ENCODE peak calls at places on chromosomes 12 and 14, in four cellular contexts. A, H, F and Y are unnamed samples.

GRCh38 chr12:106080111-106080732 is 58.5 kb downstream of the NUAK1 start:
- DNase-seq in A (no peak), H (no peak), F (no peak), Y (no peak)

GRCh38 chr14:50397461-50398196 is 948 bp upstream of the CDKL1 start:
- DNase-seq in A (no peak), H (no peak), F (no peak), Y (no peak)

GRCh38 chr12:94192506-94192905 is 44.1 kb downstream of the PLXNC1 start:
- DNase-seq in A (no peak), H (no peak), F (no peak), Y (no peak)

GRCh38 chr12:42798811-42799438 is 209.4 kb upstream of the PRICKLE1 start:
- DNase-seq in A (no peak), H (no peak), F (no peak), Y (no peak)

GRCh38 chr12:76764856-76765255 is 941 bp downstream of the ZDHHC17 start:
- DNase-seq in A (no peak), H (no peak), F (no peak), Y (no peak)

GRCh38 chr12:31896514-31897039 is 62.6 kb upstream of the RESF1 start:
- DNase-seq in A (no peak), H (peak; percentile 52), F (peak; percentile 95), Y (no peak)

GRCh38 chr14:102898776-102899515 is 23.5 kb upstream of the AMN start:
- DNase-seq in A (peak; percentile 56), H (no peak), F (no peak), Y (no peak)

GRCh38 chr12:29148958-29149690 is at the start of gene FAR2:
- DNase-seq in A (peak; percentile 84), H (peak; percentile 43), F (peak; percentile 42), Y (peak; percentile 83)

GRCh38 chr14:69811868-69812252 is 14.8 kb upstream of the SLC10A1 start:
- DNase-seq in A (no peak), H (no peak), F (no peak), Y (no peak)

GRCh38 chr12:47391566-47391965 is 311.8 kb upstream of the AMIGO2 start:
- DNase-seq in A (no peak), H (peak; percentile 26), F (peak; percentile 78), Y (no peak)

GRCh38 chr12:104457746-104458644 is 1.2 kb downstream of the CHST11 start:
- DNase-seq in A (peak; percentile 76), H (peak; percentile 41), F (peak; percentile 68), Y (peak; percentile 79)

GRCh38 chr14:90811641-90812040 is 4.6 kb downstream of the TTC7B start:
- DNase-seq in A (no peak), H (no peak), F (no peak), Y (no peak)

GRCh38 chr12:5014269-5014668 is 29.4 kb upstream of the KCNA5 start:
- DNase-seq in A (no peak), H (no peak), F (no peak), Y (no peak)

GRCh38 chr12:19739195-19739776 is 300.0 kb downstream of the AEBP2 start:
- DNase-seq in A (no peak), H (no peak), F (peak; percentile 16), Y (no peak)

GRCh38 chr14:92161521-92161920 is 39.8 kb downstream of the CPSF2 start:
- DNase-seq in A (no peak), H (no peak), F (no peak), Y (no peak)

GRCh38 chr12:1496162-1496925 is 98.0 kb downstream of the FBXL14 start:
- DNase-seq in A (no peak), H (peak; percentile 52), F (no peak), Y (peak; percentile 75)

GRCh38 chr12:132831771-132832170 is 3.1 kb upstream of the GOLGA3 start:
- DNase-seq in A (no peak), H (no peak), F (no peak), Y (no peak)

GRCh38 chr14:90398315-90398811 is 1.5 kb downstream of the CALM1 start:
- DNase-seq in A (peak; percentile 79), H (peak; percentile 44), F (peak; percentile 84), Y (peak; percentile 84)

GRCh38 chr12:80936642-80937390 is 918 bp downstream of the LIN7A start:
- DNase-seq in A (peak; percentile 77), H (peak; percentile 27), F (no peak), Y (peak; percentile 82)

GRCh38 chr14:72714094-72714493 is 179.8 kb downstream of the DPF3 start:
- DNase-seq in A (peak; percentile 48), H (no peak), F (peak; percentile 43), Y (no peak)

GRCh38 chr14:95475540-95476240 is 40.8 kb downstream of the SYNE3 start:
- DNase-seq in A (no peak), H (no peak), F (no peak), Y (peak; percentile 57)
- H3K4me1 ChIP-seq in A (no peaks in the 10 kb centered on the region), H (peaks cover 13% of the 10 kb centered on the region), F (peaks cover 12% of the 10 kb centered on the region), Y (no peaks in the 10 kb centered on the region)

DNA sequence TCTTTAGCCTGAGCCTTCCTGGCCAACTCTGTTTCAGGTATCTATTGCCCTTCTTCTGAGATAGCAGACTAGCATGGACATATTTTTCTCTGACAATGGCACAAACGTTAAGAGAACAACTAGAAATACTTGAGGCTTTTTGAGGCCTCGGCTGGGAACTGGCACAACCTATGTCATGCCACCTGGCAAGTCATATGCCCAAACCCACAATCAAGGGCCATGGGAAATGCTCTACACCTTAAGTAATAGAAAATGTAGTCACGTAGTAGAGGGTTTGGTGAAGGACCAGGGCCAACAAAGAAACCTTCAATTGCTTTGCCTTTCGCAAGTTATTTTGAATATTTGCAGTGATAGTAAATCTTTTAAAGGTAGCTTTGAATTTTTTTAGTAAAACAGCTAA is 325.4 kb downstream of the ZFP36L1 start:
- DNase-seq in A (no peak), H (no peak), F (no peak), Y (no peak)
- H3K4me1 ChIP-seq in A (peaks cover 33% of the 10 kb centered on the region), H (peaks cover 57% of the 10 kb centered on the region), F (peaks cover 3% of the 10 kb centered on the region), Y (peaks cover 11% of the 10 kb centered on the region)

DNA sequence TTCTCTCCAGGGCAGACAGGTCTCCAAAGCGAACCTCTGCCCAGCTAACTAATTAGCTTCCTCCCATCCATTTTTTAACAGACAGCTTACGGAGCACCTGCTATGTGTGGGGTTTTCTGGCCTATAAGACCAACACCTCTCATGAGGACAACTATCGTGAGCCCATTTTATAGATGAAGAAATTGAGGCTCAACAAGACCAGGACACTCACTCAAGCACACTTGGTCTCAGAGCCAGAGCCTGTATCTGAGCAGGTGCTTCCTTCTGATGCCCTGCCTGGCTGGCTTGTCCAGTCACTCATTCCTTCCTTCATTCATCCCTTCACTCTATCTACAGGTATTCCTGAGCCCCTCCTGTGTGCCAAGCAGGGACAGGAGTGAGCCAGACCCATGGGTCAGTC is 6.1 kb downstream of the TRPV4 start:
- DNase-seq in A (no peak), H (no peak), F (no peak), Y (no peak)
- H3K4me1 ChIP-seq in A (no peaks in the 10 kb centered on the region), H (peaks cover 19% of the 10 kb centered on the region), F (no peaks in the 10 kb centered on the region), Y (peaks cover 16% of the 10 kb centered on the region)

DNA sequence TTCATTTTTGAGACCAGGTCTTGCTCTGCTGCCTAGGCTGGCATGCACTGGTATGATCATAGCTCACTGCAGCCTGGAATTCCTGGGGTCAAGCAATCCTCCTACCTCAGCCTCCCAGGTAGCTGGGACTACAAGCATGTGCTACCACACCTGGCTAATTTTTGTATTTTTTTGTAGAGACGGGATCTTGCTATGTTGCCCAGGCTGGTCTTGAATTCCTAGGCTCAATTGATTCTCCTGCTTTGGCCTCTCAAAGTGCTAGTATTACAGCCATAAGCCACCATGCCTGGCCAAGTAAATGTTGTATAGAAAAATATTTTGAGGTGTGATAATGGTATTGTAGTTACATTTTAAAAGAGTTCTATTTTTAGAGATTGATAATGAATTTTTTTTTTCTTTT is 12.6 kb downstream of the BIN2 start:
- DNase-seq in A (no peak), H (no peak), F (no peak), Y (no peak)
- H3K4me1 ChIP-seq in A (no peaks in the 10 kb centered on the region), H (peaks cover 17% of the 10 kb centered on the region), F (peaks cover 52% of the 10 kb centered on the region), Y (no peaks in the 10 kb centered on the region)

DNA sequence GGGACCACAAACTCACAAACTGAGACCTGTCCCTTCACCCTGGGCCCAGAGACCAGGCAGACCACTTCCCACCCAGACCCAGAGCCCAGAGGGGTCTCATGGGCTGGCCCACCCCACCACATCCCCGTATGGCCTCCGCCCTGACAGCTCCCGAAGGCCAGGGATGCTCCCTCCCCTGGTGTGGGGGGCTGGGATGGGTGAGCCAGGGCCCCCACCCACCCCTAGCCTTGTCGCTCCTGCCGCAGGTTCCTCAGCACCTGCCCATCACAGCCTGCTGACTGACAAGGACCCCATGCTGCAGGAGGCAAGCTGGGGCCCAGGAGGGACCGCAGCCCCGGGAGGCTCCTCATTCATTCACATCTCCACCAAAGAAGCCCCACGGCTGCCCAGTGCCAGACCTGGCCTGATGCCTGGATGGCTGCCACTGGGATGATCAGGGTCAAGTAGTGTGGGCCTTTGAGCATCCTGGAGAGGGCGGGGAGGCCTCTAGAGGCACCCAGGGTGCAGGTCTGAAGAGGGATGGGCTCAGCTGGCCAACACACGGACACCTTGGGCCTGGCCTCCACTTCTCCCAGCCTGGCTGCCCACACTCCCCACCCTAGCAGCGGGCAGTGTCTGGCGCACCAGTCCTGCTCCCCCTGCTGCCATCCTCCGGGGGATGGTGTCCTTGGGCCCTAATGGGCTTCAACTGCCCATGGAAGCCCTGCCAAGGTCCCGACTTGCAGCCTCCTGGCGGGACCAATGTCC is 24.7 kb upstream of the GPR132 start:
- DNase-seq in A (peak; percentile 64), H (no peak), F (no peak), Y (peak; percentile 72)
- H3K4me1 ChIP-seq in A (peaks cover 54% of the 10 kb centered on the region), H (peaks cover 83% of the 10 kb centered on the region), F (peaks cover 19% of the 10 kb centered on the region), Y (peaks cover 49% of the 10 kb centered on the region)

GRCh38 chr14:68486033-68486732 is 306.7 kb downstream of the ZFP36L1 start:
- DNase-seq in A (no peak), H (no peak), F (no peak), Y (no peak)

GRCh38 chr14:68482018-68482417 is 310.8 kb downstream of the ZFP36L1 start:
- DNase-seq in A (no peak), H (no peak), F (no peak), Y (no peak)

GRCh38 chr14:68486809-68487208 is 306.1 kb downstream of the ZFP36L1 start:
- DNase-seq in A (no peak), H (no peak), F (no peak), Y (no peak)

GRCh38 chr14:68479247-68479646 is 313.6 kb downstream of the ZFP36L1 start:
- DNase-seq in A (no peak), H (no peak), F (no peak), Y (no peak)

DNA sequence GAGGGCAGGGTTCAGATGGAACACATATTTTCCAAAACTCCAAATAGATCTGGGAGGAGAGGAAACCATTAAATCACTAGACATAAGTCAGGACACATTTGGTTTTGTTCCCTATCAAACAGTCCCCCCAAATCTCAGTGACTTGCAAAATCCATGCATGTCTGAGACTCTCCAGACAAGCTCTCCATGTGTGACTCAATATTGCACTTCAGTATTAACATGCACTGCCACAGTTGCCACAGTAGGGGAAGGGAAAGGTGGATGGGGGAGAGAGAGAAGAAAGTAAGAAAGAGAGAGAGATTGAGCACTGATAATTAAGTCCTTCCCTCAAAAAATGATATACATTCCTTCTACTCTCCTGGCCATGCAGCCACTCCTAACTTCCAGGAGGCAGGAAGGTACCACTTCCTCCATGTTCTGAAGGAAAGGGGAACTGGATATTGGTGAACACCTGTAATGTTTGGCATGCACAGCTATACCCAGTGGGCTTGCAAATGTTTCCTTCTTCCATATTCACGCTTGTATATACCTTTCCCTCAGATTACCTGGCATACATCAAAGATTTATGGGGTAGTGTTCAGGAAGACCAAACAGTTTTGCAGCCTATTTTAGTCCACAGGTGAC is 310.0 kb downstream of the ZFP36L1 start:
- DNase-seq in A (no peak), H (no peak), F (no peak), Y (no peak)
- H3K4me1 ChIP-seq in A (peaks cover 19% of the 10 kb centered on the region), H (peaks cover 49% of the 10 kb centered on the region), F (peaks cover 48% of the 10 kb centered on the region), Y (peaks cover 12% of the 10 kb centered on the region)